ENCODE peak calls at places on chromosome 12, in five cellular contexts. S is cardiac muscle cell; N is CD8-positive, alpha-beta T cell; W is gastrocnemius medialis; H is heart right ventricle. D is an unnamed sample.

GRCh38 chr12:20596036-20596435 is 99.1 kb upstream of the SLCO1C1 start:
- DNase-seq in H (no peak), W (no peak), S (no peak), N (no peak), D (peak; percentile 1)

GRCh38 chr12:115090783-115091182 is 406.8 kb upstream of the TBX3 start:
- DNase-seq in S (no peak), H (no peak), W (no peak), N (no peak), D (no peak)

GRCh38 chr12:71661977-71662522 is 1.6 kb downstream of the ZFC3H1 start:
- DNase-seq in W (no peak), N (no peak), S (peak; percentile 80), H (no peak), D (peak; percentile 9)

GRCh38 chr12:12620730-12621315 is 9.1 kb downstream of the CREBL2 start:
- DNase-seq in W (no peak), H (no peak), S (no peak), N (no peak), D (no peak)

GRCh38 chr12:4270670-4271432 is 2.7 kb upstream of the CCND2 start:
- DNase-seq in S (no peak), N (peak; percentile 46), W (no peak), H (peak; percentile 72), D (no peak)

GRCh38 chr12:95204141-95204866 is 13.0 kb downstream of the FGD6 start:
- DNase-seq in S (peak; percentile 91), W (no peak), N (no peak), H (peak; percentile 27), D (peak; percentile 100)

GRCh38 chr12:123049398-123050250 is 69.1 kb downstream of the ARL6IP4 start:
- DNase-seq in S (no peak), H (no peak), N (no peak), W (peak; percentile 59), D (no peak)

GRCh38 chr12:115449526-115449925 is 765.6 kb upstream of the TBX3 start:
- DNase-seq in N (no peak), S (no peak), H (no peak), W (no peak), D (no peak)

GRCh38 chr12:12745576-12746211 is 28.5 kb downstream of the CDKN1B start:
- DNase-seq in N (no peak), H (no peak), W (no peak), S (no peak), D (no peak)

GRCh38 chr12:57237653-57237951 is 8.1 kb downstream of the SHMT2 start:
- DNase-seq in N (no peak), H (no peak), S (no peak), W (no peak), D (no peak)

GRCh38 chr12:120358412-120359158 is 10.4 kb downstream of the MSI1 start:
- DNase-seq in H (no peak), W (no peak), N (no peak), S (no peak), D (no peak)

GRCh38 chr12:122029620-122030426 is 8.1 kb downstream of the BCL7A start:
- DNase-seq in H (peak; percentile 44), W (no peak), N (no peak), S (no peak), D (peak; percentile 80)

GRCh38 chr12:25447046-25447445 is 106.0 kb downstream of the LMNTD1 start:
- DNase-seq in H (no peak), S (no peak), W (no peak), N (no peak), D (no peak)

GRCh38 chr12:132169376-132169775 is 25.1 kb downstream of the NOC4L start:
- DNase-seq in N (no peak), S (no peak), H (no peak), W (no peak), D (no peak)

DNA sequence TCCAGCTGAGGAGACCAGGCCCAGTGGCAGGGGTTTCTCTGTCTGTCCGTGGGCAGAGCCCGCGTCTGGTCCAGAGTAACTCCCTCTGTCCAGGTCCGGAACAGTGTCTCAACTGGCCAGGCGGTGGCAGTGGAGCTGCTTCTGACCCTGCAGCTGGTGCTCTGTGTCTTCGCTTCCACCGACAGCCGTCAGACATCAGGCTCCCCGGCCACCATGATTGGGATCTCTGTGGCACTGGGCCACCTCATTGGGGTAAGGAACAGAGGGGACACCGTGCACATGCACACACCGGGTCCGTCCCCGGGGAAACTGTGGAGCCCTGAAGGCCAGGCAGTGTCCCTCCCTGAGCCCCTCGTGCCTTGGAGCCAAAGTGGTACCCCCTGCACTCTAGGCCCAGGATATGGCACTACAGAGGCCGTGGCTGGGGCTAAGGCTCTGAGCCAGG is 1.5 kb downstream of the AQP6 start:
- DNase-seq in W (peak; percentile 20), H (peak; percentile 67), S (peak; percentile 82), N (no peak), D (no peak)
- TF ChIP-seq CTCF in W (no peak), H (peak; percentile 41), S (peak; percentile 77), N (no peak), D (no peak)

DNA sequence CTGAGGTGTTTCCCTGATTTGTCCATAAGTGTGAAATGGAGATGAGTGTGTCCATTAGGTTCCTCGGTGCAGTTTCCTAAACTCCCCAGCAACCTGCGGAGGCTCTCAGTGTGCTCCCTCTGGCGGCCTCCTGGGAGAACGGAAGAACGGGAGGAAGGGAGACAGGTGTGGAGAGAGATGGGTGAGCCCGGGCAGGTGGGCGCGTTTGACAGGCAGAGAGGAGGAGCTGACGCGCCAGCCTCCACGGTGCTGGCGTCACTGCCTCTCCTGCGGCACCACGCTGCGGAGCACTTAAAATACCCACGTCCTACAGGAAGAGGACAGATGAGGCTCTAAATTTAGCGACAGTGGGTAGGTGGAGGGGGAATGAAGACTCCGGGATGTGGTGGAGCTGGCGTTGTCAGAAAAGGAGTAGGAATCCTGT is 26.8 kb upstream of the PEX5 start:
- DNase-seq in N (peak; percentile 12), W (no peak), H (no peak), S (no peak), D (peak; percentile 68)
- TF ChIP-seq CTCF in N (no peak), W (peak; percentile 49), H (peak; percentile 22), S (peak; percentile 59), D (peak; percentile 25)

DNA sequence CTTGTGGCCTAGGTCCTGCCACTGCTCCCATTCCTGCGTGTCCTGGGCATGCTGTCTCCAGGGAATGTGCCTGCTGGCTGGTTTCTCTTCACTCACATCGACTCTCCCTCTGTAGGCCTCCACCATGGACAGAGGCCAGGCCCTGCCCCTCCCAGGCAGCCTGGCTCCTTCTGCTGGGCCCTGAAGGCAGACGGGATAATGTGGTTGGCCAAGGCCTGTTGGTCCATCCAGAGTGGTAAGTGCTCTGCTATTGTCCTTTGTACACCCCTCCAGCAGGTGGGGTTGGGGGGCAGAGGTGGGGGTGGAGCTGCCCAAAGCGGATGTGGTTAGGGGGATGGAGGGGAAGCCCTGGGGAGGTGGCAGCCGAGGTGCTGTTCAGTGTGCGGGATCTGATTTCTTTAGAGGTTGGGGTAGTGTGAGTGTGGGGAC is 9.5 kb upstream of the NR4A1 start:
- DNase-seq in W (no peak), N (peak; percentile 52), H (no peak), S (peak; percentile 60), D (no peak)
- TF ChIP-seq CTCF in W (no peak), N (peak; percentile 14), H (no peak), S (no peak), D (no peak)

GRCh38 chr12:130768120-130768519 is 52.0 kb upstream of the RIMBP2 start:
- DNase-seq in N (no peak), S (no peak), H (no peak), W (no peak), D (peak; percentile 46)

GRCh38 chr12:130765186-130765659 is 49.1 kb upstream of the RIMBP2 start:
- DNase-seq in W (no peak), S (no peak), H (no peak), N (no peak), D (peak; percentile 30)

GRCh38 chr12:130766470-130766869 is 50.4 kb upstream of the RIMBP2 start:
- DNase-seq in W (no peak), S (no peak), H (no peak), N (no peak), D (no peak)

GRCh38 chr12:130775953-130776856 is 60.1 kb upstream of the RIMBP2 start:
- DNase-seq in H (peak; percentile 29), S (peak; percentile 84), W (no peak), N (peak; percentile 43), D (peak; percentile 70)

GRCh38 chr12:130770413-130771028 is 54.4 kb upstream of the RIMBP2 start:
- DNase-seq in N (no peak), W (no peak), H (no peak), S (no peak), D (no peak)
- TF ChIP-seq CTCF in N (no peak), W (no peak), H (no peak), S (no peak), D (no peak)

DNA sequence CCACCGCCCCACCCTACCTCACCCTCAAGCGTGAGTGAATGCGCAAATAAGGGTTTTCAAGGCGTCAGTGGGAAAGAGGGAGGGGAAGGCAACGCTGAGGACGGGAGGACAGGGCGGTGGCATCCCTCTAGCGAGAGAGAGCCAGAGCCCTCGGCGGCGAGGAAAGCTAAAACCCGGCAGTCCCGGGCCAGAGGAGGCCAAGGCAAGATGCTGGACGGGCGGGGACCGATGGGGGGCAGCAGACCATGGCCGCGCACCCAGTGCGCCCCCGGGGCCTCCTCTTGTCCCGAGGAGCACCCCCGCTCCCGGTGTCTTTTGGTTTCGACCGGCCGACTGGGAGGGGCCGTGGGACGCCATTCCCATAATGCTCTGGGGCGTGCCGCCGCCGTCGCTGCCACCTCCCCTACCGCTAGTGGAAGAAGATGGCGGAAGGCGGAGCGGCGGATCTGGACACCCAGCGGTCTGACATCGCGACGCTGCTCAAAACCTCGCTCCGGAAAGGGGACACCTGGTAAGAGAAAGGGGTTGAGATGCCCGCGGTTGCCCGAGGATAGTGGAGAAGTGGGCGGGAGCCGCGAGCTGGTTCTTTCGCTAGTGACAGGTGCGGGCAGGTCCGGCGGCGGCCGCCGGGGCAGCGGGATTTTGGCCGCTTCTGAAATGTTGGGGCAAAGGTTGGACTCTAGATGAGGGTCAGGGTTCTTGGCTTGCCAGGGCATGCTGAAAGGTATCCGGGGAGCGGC is at the start of gene USP15:
- DNase-seq in H (peak; percentile 97), W (peak; percentile 93), N (peak; percentile 97), S (peak; percentile 99), D (peak; percentile 95)
- TF ChIP-seq CTCF in H (peak; percentile 83), W (peak; percentile 81), N (peak; percentile 16), S (peak; percentile 70), D (peak; percentile 57)

GRCh38 chr12:81644503-81644902 is 114.6 kb downstream of the PPFIA2 start:
- DNase-seq in W (no peak), N (no peak), H (no peak), S (peak; percentile 67), D (peak; percentile 51)
- TF ChIP-seq CTCF in W (peak; percentile 35), N (peak; percentile 70), H (peak; percentile 14), S (peak; percentile 50), D (peak; percentile 46)